ENCODE peak calls at places on chromosome 2, in five cellular contexts. U is HCT116, G is colonic mucosa, H is pancreas, Q is RWPE1. C is an unnamed sample.

GRCh38 chr2:43070676-43071491 is 155.5 kb downstream of the ZFP36L2 start:
- DNase-seq in Q (no peak), U (no peak), H (no peak), G (no peak), C (no peak)

GRCh38 chr2:41836944-41837343 is 210.9 kb upstream of the PKDCC start:
- DNase-seq in G (peak; percentile 55), Q (peak; percentile 33), H (no peak), U (peak; percentile 7), C (peak; percentile 59)

GRCh38 chr2:222627764-222628163 is 28.1 kb downstream of the FARSB start:
- DNase-seq in H (no peak), U (no peak), G (no peak), Q (no peak), C (no peak)

GRCh38 chr2:177763532-177764265 is 308.9 kb downstream of the PDE11A start:
- DNase-seq in Q (peak; percentile 58), G (peak; percentile 77), H (peak; percentile 63), U (peak; percentile 72), C (peak; percentile 67)

GRCh38 chr2:119888673-119889072 is 124.2 kb upstream of the EPB41L5 start:
- DNase-seq in Q (no peak), U (no peak), G (no peak), H (no peak), C (no peak)

GRCh38 chr2:162824319-162824718 is 14.2 kb downstream of the KCNH7 start:
- DNase-seq in U (no peak), Q (no peak), H (no peak), G (no peak), C (no peak)

GRCh38 chr2:202016579-202017227 is 17.0 kb upstream of the FZD7 start:
- DNase-seq in H (no peak), Q (no peak), G (no peak), U (no peak), C (no peak)

GRCh38 chr2:97355887-97356286 is 233.8 kb downstream of the ANKRD36B start:
- DNase-seq in U (no peak), H (no peak), G (no peak), Q (no peak), C (no peak)

GRCh38 chr2:18171191-18172139 is 293.0 kb downstream of the KCNS3 start:
- DNase-seq in G (peak; percentile 23), H (no peak), U (no peak), Q (no peak), C (no peak)

GRCh38 chr2:68185541-68186164 is 28.0 kb downstream of the PNO1 start:
- DNase-seq in G (peak; percentile 23), H (no peak), Q (no peak), U (peak; percentile 62), C (no peak)

GRCh38 chr2:120463527-120463926 is 117.6 kb downstream of the INHBB start:
- DNase-seq in H (no peak), Q (no peak), G (no peak), U (no peak), C (no peak)

GRCh38 chr2:170227467-170228075 is 49.6 kb downstream of the MYO3B start:
- DNase-seq in Q (no peak), H (no peak), G (no peak), U (no peak), C (no peak)

GRCh38 chr2:27152796-27153464 is 4.1 kb downstream of the TCF23 start:
- DNase-seq in G (peak; percentile 57), Q (peak; percentile 31), U (no peak), H (no peak), C (no peak)

GRCh38 chr2:192090878-192091277 is 103.9 kb downstream of the TMEFF2 start:
- DNase-seq in Q (no peak), H (no peak), G (no peak), U (no peak), C (no peak)

GRCh38 chr2:234025475-234025874 is 25.0 kb upstream of the SPP2 start:
- DNase-seq in G (no peak), Q (peak; percentile 7), H (no peak), U (no peak), C (no peak)

GRCh38 chr2:215772003-215772402 is 241.3 kb downstream of the MREG start:
- DNase-seq in H (no peak), Q (no peak), U (no peak), G (peak; percentile 56), C (no peak)

GRCh38 chr2:149038442-149039212 is at the start of gene LYPD6B:
- DNase-seq in U (no peak), Q (peak; percentile 64), H (peak; percentile 79), G (peak; percentile 65), C (peak; percentile 39)

GRCh38 chr2:85995648-85996529 is 107.1 kb upstream of the ST3GAL5 start:
- DNase-seq in Q (no peak), H (peak; percentile 13), U (no peak), G (no peak), C (no peak)

GRCh38 chr2:85675427-85675826 is 7.4 kb upstream of the SFTPB start:
- DNase-seq in H (no peak), G (no peak), U (no peak), Q (no peak), C (no peak)

GRCh38 chr2:240895656-240896388 is at the start of gene MAB21L4:
- DNase-seq in G (no peak), U (peak; percentile 58), H (no peak), Q (peak; percentile 67), C (no peak)

GRCh38 chr2:138622606-138623005 is 121.0 kb downstream of the SPOPL start:
- DNase-seq in H (no peak), G (no peak), U (no peak), Q (no peak), C (no peak)

GRCh38 chr2:175247159-175247558 is 65.6 kb upstream of the ATP5MC3 start:
- DNase-seq in H (no peak), Q (no peak), G (no peak), U (no peak), C (no peak)

GRCh38 chr2:30264236-30264635 is 32.9 kb downstream of the LBH start:
- DNase-seq in G (no peak), U (no peak), Q (no peak), H (no peak), C (no peak)

GRCh38 chr2:210617732-210618330 is 61.4 kb downstream of the CPS1 start:
- DNase-seq in G (peak; percentile 18), U (peak; percentile 12), H (peak; percentile 23), Q (peak; percentile 39), C (no peak)

GRCh38 chr2:34254272-34254882 is 655.3 kb upstream of the FAM98A start:
- DNase-seq in H (no peak), U (no peak), G (no peak), Q (no peak), C (no peak)

GRCh38 chr2:165268751-165269150 is 29.5 kb downstream of the SCN2A start:
- DNase-seq in G (no peak), U (no peak), H (no peak), Q (no peak), C (no peak)

GRCh38 chr2:206555721-206556120 is 86.6 kb upstream of the FAM237A start:
- DNase-seq in Q (no peak), H (no peak), G (no peak), U (no peak), C (no peak)

GRCh38 chr2:120132190-120132589 is 91.0 kb downstream of the TMEM185B start:
- DNase-seq in H (no peak), U (no peak), Q (no peak), G (no peak), C (no peak)

GRCh38 chr2:41774011-41774605 is 273.7 kb upstream of the PKDCC start:
- DNase-seq in H (no peak), G (no peak), Q (no peak), U (no peak), C (no peak)

GRCh38 chr2:22904126-22904684 is 480.8 kb upstream of the KLHL29 start:
- DNase-seq in G (peak; percentile 41), Q (no peak), U (no peak), H (peak; percentile 16), C (peak; percentile 25)

GRCh38 chr2:40093036-40093673 is 314.1 kb upstream of the THUMPD2 start:
- DNase-seq in U (no peak), G (no peak), H (no peak), Q (no peak), C (no peak)

DNA sequence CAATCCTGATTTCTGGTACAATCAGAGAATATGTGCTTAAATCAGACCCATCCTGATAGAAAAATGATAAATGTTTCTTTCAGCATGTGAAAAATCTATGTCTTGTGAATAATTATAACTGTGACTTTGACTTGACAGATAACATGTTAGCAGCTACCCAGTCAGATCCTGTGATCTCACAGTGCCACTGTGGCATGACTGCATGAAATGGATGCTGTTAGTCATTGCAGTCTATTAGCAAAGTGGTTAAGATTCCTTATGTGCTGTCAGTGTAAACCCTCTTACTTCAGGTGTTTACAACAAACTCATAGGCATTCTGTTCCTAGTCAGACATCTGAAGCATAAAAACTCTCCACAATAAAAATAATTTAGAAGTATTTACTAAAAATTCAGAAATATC is 244.6 kb upstream of the RND3 start:
- DNase-seq in Q (no peak), H (no peak), G (no peak), U (no peak), C (no peak)
- TF ChIP-seq CTCF in Q (no peak), H (no peak), G (no peak), U (no peak), C (no peak)

GRCh38 chr2:37287966-37288365 is 36.7 kb downstream of the PRKD3 start:
- DNase-seq in G (no peak), Q (peak; percentile 7), U (no peak), H (no peak), C (no peak)
- TF ChIP-seq CTCF in G (no peak), Q (no peak), U (peak; percentile 20), H (no peak), C (no peak)

GRCh38 chr2:95320344-95320712 is 23.2 kb downstream of the KCNIP3 start:
- DNase-seq in Q (no peak), G (no peak), H (no peak), U (no peak), C (no peak)

GRCh38 chr2:95320986-95321767 is 24.0 kb downstream of the KCNIP3 start:
- DNase-seq in U (no peak), G (no peak), H (no peak), Q (no peak), C (no peak)

GRCh38 chr2:95318431-95319220 is 21.5 kb downstream of the KCNIP3 start:
- DNase-seq in H (no peak), U (no peak), Q (no peak), G (no peak), C (no peak)

GRCh38 chr2:95317665-95318425 is 20.7 kb downstream of the KCNIP3 start:
- DNase-seq in U (no peak), G (no peak), Q (no peak), H (no peak), C (no peak)

GRCh38 chr2:95319481-95320343 is 22.6 kb downstream of the KCNIP3 start:
- DNase-seq in Q (no peak), U (no peak), G (no peak), H (no peak), C (no peak)
- TF ChIP-seq CTCF in Q (no peak), U (no peak), G (no peak), H (no peak), C (no peak)

GRCh38 chr2:238029853-238030252 is 30.9 kb upstream of the SCLY start:
- DNase-seq in U (no peak), H (no peak), Q (no peak), G (no peak), C (no peak)

GRCh38 chr2:238031749-238032148 is 29.1 kb upstream of the SCLY start:
- DNase-seq in U (no peak), Q (peak; percentile 46), G (no peak), H (no peak), C (peak; percentile 34)

GRCh38 chr2:238032755-238033337 is 28.0 kb upstream of the SCLY start:
- DNase-seq in G (no peak), U (no peak), Q (no peak), H (no peak), C (no peak)

GRCh38 chr2:238027591-238028415 is 33.0 kb upstream of the SCLY start:
- DNase-seq in H (no peak), G (no peak), U (no peak), Q (no peak), C (no peak)

GRCh38 chr2:238030422-238031155 is 30.2 kb upstream of the SCLY start:
- DNase-seq in H (no peak), U (no peak), G (no peak), Q (no peak), C (no peak)
- TF ChIP-seq CTCF in H (no peak), U (no peak), G (no peak), Q (no peak), C (no peak)

C was measured in mesothelial cell of epicardium.